ENCODE peak calls at places on chromosomes 2 and 18, in six cellular contexts. One of them, this sample, is unnamed.

GRCh38 chr18:39205565-39205964 is 1640.0 kb upstream of the CELF4 start:
- DNase-seq in HS-5: no peak
- DNase-seq in nucleus accumbens: no peak
- DNase-seq in heart right ventricle: no peak
- DNase-seq in EL: no peak
- DNase-seq in GM13976: no peak
- DNase-seq in this sample: no peak

GRCh38 chr18:31424383-31424988 is 23.1 kb upstream of the DSG3 start:
- DNase-seq in EL: no peak
- DNase-seq in nucleus accumbens: no peak
- DNase-seq in heart right ventricle: no peak
- DNase-seq in GM13976: peak; percentile 39
- DNase-seq in HS-5: peak; percentile 6
- DNase-seq in this sample: no peak

GRCh38 chr2:225355788-225356187 is 43.7 kb upstream of the NYAP2 start:
- DNase-seq in GM13976: no peak
- DNase-seq in heart right ventricle: no peak
- DNase-seq in nucleus accumbens: no peak
- DNase-seq in HS-5: no peak
- DNase-seq in EL: no peak
- DNase-seq in this sample: no peak

GRCh38 chr2:70029814-70030409 is 57.4 kb upstream of the PCBP1 start:
- DNase-seq in HS-5: peak; percentile 15
- DNase-seq in heart right ventricle: peak; percentile 87
- DNase-seq in nucleus accumbens: no peak
- DNase-seq in EL: peak; percentile 12
- DNase-seq in GM13976: no peak
- DNase-seq in this sample: peak; percentile 62

GRCh38 chr2:176423819-176424218 is 154.6 kb downstream of the MTX2 start:
- DNase-seq in nucleus accumbens: no peak
- DNase-seq in GM13976: no peak
- DNase-seq in heart right ventricle: no peak
- DNase-seq in HS-5: no peak
- DNase-seq in EL: no peak
- DNase-seq in this sample: no peak

GRCh38 chr2:45973426-45973825 is 322.0 kb downstream of the PRKCE start:
- DNase-seq in heart right ventricle: no peak
- DNase-seq in HS-5: no peak
- DNase-seq in EL: no peak
- DNase-seq in GM13976: peak; percentile 2
- DNase-seq in nucleus accumbens: no peak
- DNase-seq in this sample: no peak

GRCh38 chr18:78771496-78772368 is 207.9 kb upstream of the SALL3 start:
- DNase-seq in EL: no peak
- DNase-seq in GM13976: no peak
- DNase-seq in HS-5: no peak
- DNase-seq in nucleus accumbens: no peak
- DNase-seq in heart right ventricle: no peak
- DNase-seq in this sample: no peak

GRCh38 chr2:216727346-216728122 is 32.2 kb upstream of the IGFBP5 start:
- DNase-seq in HS-5: no peak
- DNase-seq in EL: no peak
- DNase-seq in GM13976: no peak
- DNase-seq in heart right ventricle: no peak
- DNase-seq in nucleus accumbens: no peak
- DNase-seq in this sample: no peak

GRCh38 chr2:215729985-215730620 is 283.2 kb downstream of the MREG start:
- DNase-seq in HS-5: no peak
- DNase-seq in EL: peak; percentile 17
- DNase-seq in GM13976: no peak
- DNase-seq in heart right ventricle: no peak
- DNase-seq in nucleus accumbens: no peak
- DNase-seq in this sample: no peak

GRCh38 chr2:118049140-118050128 is 35.6 kb upstream of the CCDC93 start:
- DNase-seq in EL: no peak
- DNase-seq in HS-5: no peak
- DNase-seq in nucleus accumbens: no peak
- DNase-seq in GM13976: no peak
- DNase-seq in heart right ventricle: no peak
- DNase-seq in this sample: no peak

GRCh38 chr2:40448476-40449079 is 3.3 kb downstream of the SLC8A1 start:
- DNase-seq in HS-5: no peak
- DNase-seq in GM13976: peak; percentile 16
- DNase-seq in heart right ventricle: no peak
- DNase-seq in EL: peak; percentile 62
- DNase-seq in nucleus accumbens: no peak
- DNase-seq in this sample: no peak

GRCh38 chr2:60522462-60522861 is 31.0 kb downstream of the BCL11A start:
- DNase-seq in EL: no peak
- DNase-seq in nucleus accumbens: no peak
- DNase-seq in GM13976: no peak
- DNase-seq in HS-5: no peak
- DNase-seq in heart right ventricle: no peak
- DNase-seq in this sample: no peak

GRCh38 chr2:239324456-239324855 is 76.4 kb downstream of the HDAC4 start:
- DNase-seq in EL: no peak
- DNase-seq in heart right ventricle: peak; percentile 2
- DNase-seq in nucleus accumbens: no peak
- DNase-seq in HS-5: no peak
- DNase-seq in GM13976: no peak
- DNase-seq in this sample: no peak

GRCh38 chr2:148594216-148594615 is 50.3 kb upstream of the EPC2 start:
- DNase-seq in GM13976: no peak
- DNase-seq in nucleus accumbens: no peak
- DNase-seq in HS-5: no peak
- DNase-seq in heart right ventricle: no peak
- DNase-seq in EL: no peak
- DNase-seq in this sample: no peak

GRCh38 chr18:13703899-13704298 is 22.5 kb downstream of the FAM210A start:
- DNase-seq in HS-5: no peak
- DNase-seq in EL: peak; percentile 8
- DNase-seq in heart right ventricle: no peak
- DNase-seq in nucleus accumbens: no peak
- DNase-seq in GM13976: no peak
- DNase-seq in this sample: no peak

GRCh38 chr2:47189635-47190034 is 34.5 kb upstream of the STPG4 start:
- DNase-seq in EL: peak; percentile 94
- DNase-seq in HS-5: peak; percentile 88
- DNase-seq in heart right ventricle: no peak
- DNase-seq in GM13976: no peak
- DNase-seq in nucleus accumbens: no peak
- DNase-seq in this sample: no peak

GRCh38 chr2:124985210-124985760 is 960.2 kb downstream of the CNTNAP5 start:
- DNase-seq in EL: peak; percentile 0
- DNase-seq in heart right ventricle: no peak
- DNase-seq in HS-5: no peak
- DNase-seq in nucleus accumbens: no peak
- DNase-seq in GM13976: no peak
- DNase-seq in this sample: no peak

GRCh38 chr2:26847663-26848335 is at the start of gene DPYSL5:
- DNase-seq in EL: no peak
- DNase-seq in heart right ventricle: no peak
- DNase-seq in nucleus accumbens: no peak
- DNase-seq in GM13976: peak; percentile 48
- DNase-seq in HS-5: no peak
- DNase-seq in this sample: no peak

GRCh38 chr2:138356178-138356577 is 145.4 kb upstream of the SPOPL start:
- DNase-seq in heart right ventricle: no peak
- DNase-seq in HS-5: peak; percentile 19
- DNase-seq in EL: peak; percentile 16
- DNase-seq in GM13976: no peak
- DNase-seq in nucleus accumbens: no peak
- DNase-seq in this sample: peak; percentile 14

GRCh38 chr2:21251216-21251971 is 127.6 kb downstream of the TDRD15 start:
- DNase-seq in nucleus accumbens: no peak
- DNase-seq in heart right ventricle: no peak
- DNase-seq in HS-5: no peak
- DNase-seq in EL: no peak
- DNase-seq in GM13976: no peak
- DNase-seq in this sample: no peak

GRCh38 chr18:7224198-7224597 is 6.7 kb upstream of the LRRC30 start:
- DNase-seq in nucleus accumbens: no peak
- DNase-seq in EL: no peak
- DNase-seq in GM13976: no peak
- DNase-seq in heart right ventricle: no peak
- DNase-seq in HS-5: no peak
- DNase-seq in this sample: no peak

GRCh38 chr2:85998071-85998991 is 107.4 kb downstream of the POLR1A start:
- DNase-seq in nucleus accumbens: no peak
- DNase-seq in GM13976: no peak
- DNase-seq in EL: peak; percentile 87
- DNase-seq in HS-5: no peak
- DNase-seq in heart right ventricle: peak; percentile 39
- DNase-seq in this sample: peak; percentile 56

GRCh38 chr2:45649855-45650806 is 1.3 kb upstream of the PRKCE start:
- DNase-seq in HS-5: no peak
- DNase-seq in nucleus accumbens: peak; percentile 44
- DNase-seq in EL: peak; percentile 60
- DNase-seq in heart right ventricle: peak; percentile 87
- DNase-seq in GM13976: peak; percentile 66
- DNase-seq in this sample: peak; percentile 82

GRCh38 chr2:168201722-168202121 is 45.7 kb downstream of the STK39 start:
- DNase-seq in heart right ventricle: no peak
- DNase-seq in HS-5: no peak
- DNase-seq in nucleus accumbens: no peak
- DNase-seq in GM13976: no peak
- DNase-seq in EL: no peak
- DNase-seq in this sample: no peak

GRCh38 chr2:100818606-100819364 is 1.2 kb upstream of the NPAS2 start:
- DNase-seq in heart right ventricle: peak; percentile 69
- DNase-seq in nucleus accumbens: peak; percentile 16
- DNase-seq in GM13976: peak; percentile 45
- DNase-seq in HS-5: peak; percentile 92
- DNase-seq in EL: peak; percentile 75
- DNase-seq in this sample: peak; percentile 88

GRCh38 chr2:39608212-39608575 is 57.5 kb upstream of the TMEM178A start:
- DNase-seq in EL: no peak
- DNase-seq in HS-5: no peak
- DNase-seq in heart right ventricle: no peak
- DNase-seq in nucleus accumbens: no peak
- DNase-seq in GM13976: no peak
- DNase-seq in this sample: no peak

GRCh38 chr2:195049372-195050031 is 607.5 kb upstream of the SLC39A10 start:
- DNase-seq in GM13976: no peak
- DNase-seq in HS-5: peak; percentile 31
- DNase-seq in nucleus accumbens: no peak
- DNase-seq in heart right ventricle: no peak
- DNase-seq in EL: peak; percentile 9
- DNase-seq in this sample: no peak

GRCh38 chr18:36899289-36899688 is 70.4 kb downstream of the KIAA1328 start:
- DNase-seq in nucleus accumbens: no peak
- DNase-seq in HS-5: no peak
- DNase-seq in GM13976: no peak
- DNase-seq in EL: peak; percentile 23
- DNase-seq in heart right ventricle: no peak
- DNase-seq in this sample: no peak

GRCh38 chr2:144516981-144517824 is 2.7 kb downstream of the ZEB2 start:
- DNase-seq in EL: peak; percentile 95
- DNase-seq in GM13976: peak; percentile 68
- DNase-seq in nucleus accumbens: no peak
- DNase-seq in HS-5: peak; percentile 71
- DNase-seq in heart right ventricle: peak; percentile 49
- DNase-seq in this sample: peak; percentile 65

GRCh38 chr2:81481994-81482368 is 1177.4 kb upstream of the LRRTM1 start:
- DNase-seq in heart right ventricle: no peak
- DNase-seq in EL: no peak
- DNase-seq in nucleus accumbens: no peak
- DNase-seq in GM13976: no peak
- DNase-seq in HS-5: no peak
- DNase-seq in this sample: no peak

GRCh38 chr2:18611184-18611583 is 21.8 kb upstream of the NT5C1B start:
- DNase-seq in nucleus accumbens: no peak
- DNase-seq in HS-5: no peak
- DNase-seq in heart right ventricle: no peak
- DNase-seq in EL: no peak
- DNase-seq in GM13976: no peak
- DNase-seq in this sample: no peak

GRCh38 chr2:207734264-207734635 is 22.8 kb downstream of the CCNYL1 start:
- DNase-seq in nucleus accumbens: no peak
- DNase-seq in heart right ventricle: no peak
- DNase-seq in GM13976: no peak
- DNase-seq in EL: peak; percentile 10
- DNase-seq in HS-5: no peak
- DNase-seq in this sample: no peak

GRCh38 chr2:84486436-84487115 is 27.5 kb upstream of the SUCLG1 start:
- DNase-seq in GM13976: no peak
- DNase-seq in nucleus accumbens: no peak
- DNase-seq in HS-5: no peak
- DNase-seq in EL: no peak
- DNase-seq in heart right ventricle: no peak
- DNase-seq in this sample: no peak

This sample was measured in gastrocnemius medialis.